ENCODE peak calls at places on chromosomes 12 and 14, in ten cellular contexts. W is PC-3, E is upper lobe of right lung, C is heart left ventricle, Q is neural progenitor cell, P is epithelial cell of esophagus, F is tibial artery, N is AG10803, M is OCI-LY7, R is astrocyte of the spinal cord. Y is an unnamed sample.

GRCh38 chr14:69673099-69673498 is 61.7 kb downstream of the SUSD6 start:
- DNase-seq in W (no peak), E (no peak), C (no peak), Q (no peak), P (no peak), F (no peak), N (no peak), M (peak), R (no peak), Y (no peak)

GRCh38 chr12:97609957-97610356 is 147.4 kb downstream of the RMST start:
- DNase-seq in W (no peak), E (no peak), C (no peak), Q (peak), P (no peak), F (no peak), N (no peak), M (no peak), R (no peak), Y (no peak)

GRCh38 chr12:100339071-100339470 is 17.8 kb upstream of the SLC17A8 start:
- DNase-seq in W (no peak), E (no peak), C (no peak), Q (no peak), P (no peak), F (no peak), N (no peak), M (no peak), R (no peak), Y (no peak)

GRCh38 chr14:67129768-67130167 is 59.5 kb upstream of the GARIN2 start:
- DNase-seq in W (no peak), E (no peak), C (no peak), Q (no peak), P (no peak), F (no peak), N (no peak), M (no peak), R (no peak), Y (no peak)

GRCh38 chr14:38752750-38753149 is 350.3 kb downstream of the SEC23A start:
- DNase-seq in W (no peak), E (no peak), C (no peak), Q (no peak), P (no peak), F (no peak), N (no peak), M (no peak), R (no peak), Y (no peak)

GRCh38 chr12:49345048-49345839 is 1.4 kb upstream of the DNAJC22 start:
- DNase-seq in W (peak), E (peak), C (no peak), Q (peak), P (no peak), F (no peak), N (no peak), M (peak), R (no peak), Y (no peak)

GRCh38 chr12:128914908-128915563 is 61.8 kb downstream of the GLT1D1 start:
- DNase-seq in W (no peak), E (no peak), C (no peak), Q (no peak), P (no peak), F (no peak), N (no peak), M (peak), R (no peak), Y (no peak)

GRCh38 chr12:80472241-80472640 is 28.2 kb downstream of the PTPRQ start:
- DNase-seq in W (no peak), E (no peak), C (no peak), Q (no peak), P (no peak), F (no peak), N (peak), M (no peak), R (peak), Y (no peak)

GRCh38 chr14:26905219-26905618 is 307.4 kb upstream of the NOVA1 start:
- DNase-seq in W (peak), E (no peak), C (no peak), Q (no peak), P (no peak), F (no peak), N (no peak), M (no peak), R (no peak), Y (no peak)

GRCh38 chr12:31574803-31575573 is 15.9 kb downstream of the DENND5B start:
- DNase-seq in W (no peak), E (no peak), C (no peak), Q (peak), P (peak), F (no peak), N (peak), M (no peak), R (peak), Y (no peak)

GRCh38 chr14:61927015-61927414 is 164.8 kb downstream of the SNAPC1 start:
- DNase-seq in W (peak), E (no peak), C (no peak), Q (no peak), P (peak), F (no peak), N (peak), M (no peak), R (peak), Y (no peak)

GRCh38 chr12:4939418-4940023 is 29.8 kb downstream of the KCNA1 start:
- DNase-seq in W (no peak), E (no peak), C (no peak), Q (no peak), P (no peak), F (no peak), N (no peak), M (no peak), R (no peak), Y (no peak)

GRCh38 chr12:21710944-21711343 is 53.3 kb upstream of the LDHB start:
- DNase-seq in W (peak), E (no peak), C (no peak), Q (no peak), P (no peak), F (no peak), N (peak), M (no peak), R (no peak), Y (peak)

GRCh38 chr14:64676410-64677008 is 27.7 kb upstream of the PLEKHG3 start:
- DNase-seq in W (no peak), E (no peak), C (no peak), Q (no peak), P (no peak), F (no peak), N (no peak), M (no peak), R (no peak), Y (no peak)

GRCh38 chr12:93813972-93814821 is 137.0 kb downstream of the CRADD start:
- DNase-seq in W (no peak), E (peak), C (peak), Q (no peak), P (no peak), F (peak), N (peak), M (no peak), R (no peak), Y (no peak)

GRCh38 chr14:67934087-67934486 is 114.5 kb downstream of the RAD51B start:
- DNase-seq in W (peak), E (no peak), C (peak), Q (peak), P (peak), F (no peak), N (peak), M (peak), R (peak), Y (peak)

GRCh38 chr12:127723236-127723635 is 543.7 kb upstream of the TMEM132C start:
- DNase-seq in W (no peak), E (no peak), C (no peak), Q (no peak), P (no peak), F (no peak), N (no peak), M (no peak), R (no peak), Y (no peak)

GRCh38 chr12:47834199-47835016 is 14.7 kb upstream of the HDAC7 start:
- DNase-seq in W (no peak), E (no peak), C (no peak), Q (no peak), P (no peak), F (no peak), N (no peak), M (peak), R (no peak), Y (no peak)

GRCh38 chr12:125634813-125635212 is 569.6 kb downstream of the AACS start:
- DNase-seq in W (no peak), E (peak), C (no peak), Q (no peak), P (no peak), F (no peak), N (no peak), M (no peak), R (no peak), Y (no peak)

GRCh38 chr12:122067966-122068365 is 10.6 kb upstream of the MLXIP start:
- DNase-seq in W (no peak), E (no peak), C (no peak), Q (no peak), P (no peak), F (no peak), N (no peak), M (peak), R (peak), Y (no peak)

GRCh38 chr12:3445127-3445978 is 45.6 kb upstream of the PRMT8 start:
- DNase-seq in W (peak), E (no peak), C (no peak), Q (no peak), P (no peak), F (no peak), N (no peak), M (no peak), R (no peak), Y (no peak)

GRCh38 chr14:89773151-89773550 is 181.4 kb downstream of the EFCAB11 start:
- DNase-seq in W (no peak), E (no peak), C (no peak), Q (no peak), P (no peak), F (no peak), N (no peak), M (peak), R (no peak), Y (no peak)

GRCh38 chr14:89466460-89466859 is 49.4 kb upstream of the FOXN3 start:
- DNase-seq in W (no peak), E (no peak), C (no peak), Q (no peak), P (no peak), F (no peak), N (no peak), M (no peak), R (no peak), Y (no peak)

GRCh38 chr14:59464651-59465569 is at the start of gene GPR135:
- DNase-seq in W (peak), E (peak), C (peak), Q (peak), P (peak), F (peak), N (peak), M (peak), R (peak), Y (no peak)

GRCh38 chr12:68905731-68906130 is 27.2 kb downstream of the CPM start:
- DNase-seq in W (no peak), E (no peak), C (no peak), Q (no peak), P (no peak), F (no peak), N (no peak), M (no peak), R (no peak), Y (no peak)

GRCh38 chr12:32089156-32089950 is 17.3 kb upstream of the BICD1 start:
- DNase-seq in W (peak), E (no peak), C (no peak), Q (peak), P (peak), F (no peak), N (peak), M (no peak), R (no peak), Y (no peak)

GRCh38 chr14:105206873-105207272 is 25.8 kb upstream of the NUDT14 start:
- DNase-seq in W (no peak), E (no peak), C (no peak), Q (no peak), P (no peak), F (no peak), N (no peak), M (no peak), R (no peak), Y (no peak)

GRCh38 chr12:121765573-121765972 is 27.9 kb downstream of the RHOF start:
- DNase-seq in W (peak), E (no peak), C (no peak), Q (no peak), P (peak), F (no peak), N (peak), M (no peak), R (peak), Y (peak)

GRCh38 chr12:4379410-4379809 is at the start of gene FGF23:
- DNase-seq in W (peak), E (no peak), C (no peak), Q (peak), P (peak), F (no peak), N (peak), M (no peak), R (peak), Y (no peak)

GRCh38 chr14:61244051-61244450 is 37.1 kb downstream of the TMEM30B start:
- DNase-seq in W (no peak), E (no peak), C (no peak), Q (no peak), P (no peak), F (no peak), N (no peak), M (no peak), R (peak), Y (no peak)

GRCh38 chr12:120684523-120684932 is 2.4 kb upstream of the MLEC start:
- DNase-seq in W (peak), E (no peak), C (no peak), Q (no peak), P (peak), F (no peak), N (peak), M (no peak), R (no peak), Y (peak)

DNA sequence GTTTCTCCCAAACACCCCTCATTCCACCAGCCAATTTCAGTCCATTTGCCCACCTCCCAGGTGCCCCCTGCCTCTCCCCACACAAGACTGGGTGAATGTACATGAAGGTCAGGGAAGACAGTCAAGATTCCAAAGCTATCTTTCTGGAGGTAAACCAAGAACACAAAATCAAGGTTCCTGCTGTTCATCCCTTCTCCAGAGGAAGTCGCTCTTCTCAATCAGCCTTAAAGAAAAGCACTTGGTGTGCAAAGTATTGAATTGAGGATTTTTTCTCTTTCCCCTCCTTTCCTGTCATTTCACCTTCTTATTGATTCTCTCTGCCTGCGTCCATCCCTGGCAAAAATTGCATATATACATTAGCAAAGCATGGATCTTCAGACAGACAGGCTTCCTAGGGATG is 4.5 kb downstream of the GRIN2B start:
- DNase-seq in W (no peak), E (no peak), C (no peak), Q (no peak), P (no peak), F (no peak), N (no peak), M (no peak), R (no peak), Y (no peak)
- TF ChIP-seq CTCF in W (no peak), E (no peak), C (no peak), Q (peak), P (no peak), F (no peak), N (no peak), M (peak), R (no peak), Y (no peak)

GRCh38 chr14:92321701-92322100 is 1.3 kb upstream of the SLC24A4 start:
- DNase-seq in W (no peak), E (no peak), C (no peak), Q (no peak), P (no peak), F (no peak), N (no peak), M (no peak), R (no peak), Y (no peak)

GRCh38 chr14:92323916-92324818 is 1.2 kb downstream of the SLC24A4 start:
- DNase-seq in W (no peak), E (no peak), C (no peak), Q (peak), P (no peak), F (no peak), N (no peak), M (no peak), R (no peak), Y (no peak)

GRCh38 chr14:92325835-92326234 is 2.9 kb downstream of the SLC24A4 start:
- DNase-seq in W (no peak), E (no peak), C (no peak), Q (no peak), P (no peak), F (no peak), N (no peak), M (no peak), R (no peak), Y (no peak)

GRCh38 chr14:92322516-92322915 is 449 bp upstream of the SLC24A4 start:
- DNase-seq in W (no peak), E (no peak), C (no peak), Q (peak), P (no peak), F (no peak), N (no peak), M (no peak), R (no peak), Y (no peak)

GRCh38 chr14:92323031-92323915 is at the start of gene SLC24A4:
- DNase-seq in W (no peak), E (peak), C (no peak), Q (peak), P (peak), F (no peak), N (no peak), M (no peak), R (no peak), Y (no peak)
- H3K4me3 ChIP-seq in W (peak), E (peak), C (peak), Q (peak), P (no peak), F (peak), N (no peak), M (no peak), R (no peak), Y (no peak)

GRCh38 chr14:54574528-54574927 is 7.6 kb downstream of the SAMD4A start:
- DNase-seq in W (no peak), E (no peak), C (no peak), Q (no peak), P (no peak), F (no peak), N (peak), M (no peak), R (no peak), Y (no peak)

GRCh38 chr14:54570651-54571415 is 3.9 kb downstream of the SAMD4A start:
- DNase-seq in W (peak), E (no peak), C (no peak), Q (no peak), P (peak), F (no peak), N (peak), M (no peak), R (peak), Y (peak)

GRCh38 chr14:54570047-54570446 is 3.1 kb downstream of the SAMD4A start:
- DNase-seq in W (peak), E (no peak), C (no peak), Q (no peak), P (no peak), F (no peak), N (no peak), M (no peak), R (no peak), Y (no peak)

GRCh38 chr14:54568821-54569591 is 2.1 kb downstream of the SAMD4A start:
- DNase-seq in W (peak), E (no peak), C (peak), Q (peak), P (peak), F (peak), N (peak), M (no peak), R (no peak), Y (no peak)

GRCh38 chr14:54572316-54572715 is 5.4 kb downstream of the SAMD4A start:
- DNase-seq in W (peak), E (no peak), C (no peak), Q (peak), P (peak), F (no peak), N (no peak), M (peak), R (no peak), Y (no peak)
- TF ChIP-seq CTCF in W (peak), E (peak), C (peak), Q (peak), P (peak), F (peak), N (peak), M (peak), R (peak), Y (peak)

DNA sequence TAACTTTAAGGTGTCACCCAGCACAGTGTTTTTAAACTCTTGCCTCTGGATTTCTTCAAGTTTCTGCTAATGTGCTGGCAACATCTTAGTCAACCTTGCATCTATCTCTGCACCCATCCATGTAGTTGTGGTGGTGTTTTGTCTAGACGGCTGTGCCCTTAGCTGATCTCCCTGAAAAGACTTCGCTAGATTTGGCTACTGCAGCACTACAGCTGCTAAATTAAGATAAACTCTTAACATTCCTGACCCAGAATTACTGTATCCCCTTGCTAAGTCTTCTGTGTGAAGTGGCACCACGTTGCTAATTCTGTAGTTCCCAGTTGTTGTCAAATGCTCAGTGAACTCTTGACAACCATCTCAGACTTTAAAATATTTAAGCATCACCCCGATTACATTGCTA is 66.8 kb downstream of the SRGAP1 start:
- DNase-seq in W (no peak), E (no peak), C (no peak), Q (no peak), P (no peak), F (no peak), N (no peak), M (no peak), R (no peak), Y (no peak)
- H3K4me3 ChIP-seq in W (no peak), E (no peak), C (no peak), Q (no peak), P (no peak), F (no peak), N (no peak), M (no peak), R (no peak), Y (no peak)

GRCh38 chr12:67026847-67027246 is 242.3 kb upstream of the CAND1 start:
- DNase-seq in W (no peak), E (no peak), C (no peak), Q (no peak), P (no peak), F (no peak), N (no peak), M (no peak), R (no peak), Y (no peak)

DNA sequence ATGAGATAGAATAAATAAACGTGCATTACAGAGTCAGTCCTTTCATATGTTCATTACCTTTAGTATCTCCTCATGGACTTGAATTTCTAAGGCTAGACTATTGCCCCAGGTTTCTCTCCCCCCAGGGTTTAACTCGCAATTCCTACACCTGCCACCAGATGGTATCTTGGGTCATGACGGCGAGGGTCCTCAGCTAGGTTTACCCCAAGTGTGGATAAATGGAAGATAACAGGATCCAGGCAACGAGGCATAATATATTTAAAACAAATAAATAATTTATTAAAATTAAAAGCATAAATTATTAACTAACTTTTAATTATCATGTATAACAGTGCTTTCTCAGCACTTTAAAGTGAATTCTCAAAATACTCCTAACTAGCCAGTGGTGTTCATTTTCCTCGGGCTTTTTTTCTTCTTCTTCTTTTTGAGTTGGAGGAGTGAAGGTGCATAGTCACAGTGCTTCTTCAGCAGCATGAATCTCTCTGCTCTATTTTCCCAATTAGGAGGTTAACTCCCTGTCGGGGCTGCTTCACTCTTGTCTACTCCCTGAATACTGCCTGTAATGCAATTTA is 243.5 kb upstream of the CAND1 start:
- DNase-seq in W (peak), E (no peak), C (no peak), Q (peak), P (peak), F (peak), N (peak), M (peak), R (peak), Y (no peak)
- TF ChIP-seq CTCF in W (peak), E (peak), C (peak), Q (peak), P (peak), F (peak), N (peak), M (peak), R (peak), Y (peak)

Y was measured in AG09309.